ENCODE peak calls at places on chromosomes 12 and 14, in five cellular contexts. I, V, K, W and P are unnamed samples.

GRCh38 chr12:120571299-120571698 is 9.9 kb downstream of the POP5 start:
- DNase-seq in I (no peak), V (no peak), K (no peak), W (no peak), P (no peak)

GRCh38 chr12:10101042-10101579 is 2.3 kb upstream of the CLEC1A start:
- DNase-seq in I (no peak), V (no peak), K (no peak), W (no peak), P (no peak)

GRCh38 chr14:89185919-89186849 is 230.8 kb downstream of the FOXN3 start:
- DNase-seq in I (peak; percentile 17), V (peak; percentile 68), K (no peak), W (no peak), P (no peak)

GRCh38 chr14:104933721-104934379 is 9.2 kb downstream of the PLD4 start:
- DNase-seq in I (no peak), V (no peak), K (no peak), W (no peak), P (no peak)

GRCh38 chr12:75602111-75602510 is 90.7 kb upstream of the KRR1 start:
- DNase-seq in I (no peak), V (no peak), K (no peak), W (no peak), P (no peak)

GRCh38 chr12:18171571-18171970 is 81.6 kb upstream of the RERGL start:
- DNase-seq in I (no peak), V (peak; percentile 73), K (no peak), W (no peak), P (no peak)

GRCh38 chr12:116066381-116067230 is 210.9 kb downstream of the MED13L start:
- DNase-seq in I (peak; percentile 3), V (no peak), K (peak; percentile 18), W (peak; percentile 52), P (peak; percentile 24)

GRCh38 chr12:112537710-112538396 is 119.1 kb downstream of the PTPN11 start:
- DNase-seq in I (no peak), V (no peak), K (no peak), W (no peak), P (no peak)

GRCh38 chr14:72714871-72715214 is 179.1 kb downstream of the DPF3 start:
- DNase-seq in I (no peak), V (no peak), K (no peak), W (no peak), P (no peak)

GRCh38 chr12:14193623-14194022 is 171.9 kb upstream of the ATF7IP start:
- DNase-seq in I (peak; percentile 86), V (no peak), K (no peak), W (no peak), P (no peak)

GRCh38 chr12:97404549-97404948 is 58.1 kb upstream of the RMST start:
- DNase-seq in I (peak; percentile 75), V (peak; percentile 10), K (no peak), W (no peak), P (peak; percentile 21)

GRCh38 chr12:57476162-57476992 is 3.3 kb downstream of the ARHGAP9 start:
- DNase-seq in I (no peak), V (no peak), K (no peak), W (peak; percentile 73), P (no peak)

GRCh38 chr12:7460375-7461259 is 16.7 kb upstream of the CD163L1 start:
- DNase-seq in I (peak; percentile 23), V (peak; percentile 5), K (peak; percentile 18), W (peak; percentile 48), P (peak; percentile 15)

GRCh38 chr14:42437809-42438208 is 831.1 kb downstream of the LRFN5 start:
- DNase-seq in I (no peak), V (no peak), K (no peak), W (no peak), P (no peak)

GRCh38 chr12:6391013-6391412 is 7.1 kb downstream of the LTBR start:
- DNase-seq in I (no peak), V (no peak), K (no peak), W (no peak), P (no peak)

GRCh38 chr12:10221846-10222245 is 9.2 kb downstream of the GABARAPL1 start:
- DNase-seq in I (no peak), V (no peak), K (no peak), W (no peak), P (no peak)

GRCh38 chr14:21220874-21221477 is 48.3 kb downstream of the HNRNPC start:
- DNase-seq in I (no peak), V (no peak), K (no peak), W (no peak), P (no peak)

GRCh38 chr12:28540324-28540714 is 350.1 kb downstream of the CCDC91 start:
- DNase-seq in I (no peak), V (no peak), K (no peak), W (no peak), P (no peak)

GRCh38 chr12:110928700-110929099 is 8.3 kb upstream of the MYL2 start:
- DNase-seq in I (no peak), V (no peak), K (no peak), W (no peak), P (no peak)

GRCh38 chr12:58596381-58596780 is 323.9 kb downstream of the LRIG3 start:
- DNase-seq in I (no peak), V (no peak), K (no peak), W (no peak), P (no peak)

GRCh38 chr12:106284294-106285105 is 18.0 kb upstream of the TCP11L2 start:
- DNase-seq in I (no peak), V (no peak), K (no peak), W (no peak), P (no peak)

GRCh38 chr14:72948481-72949138 is 22.3 kb downstream of the DCAF4 start:
- DNase-seq in I (peak; percentile 33), V (no peak), K (peak; percentile 19), W (peak; percentile 63), P (peak; percentile 55)

GRCh38 chr12:43637116-43637515 is 85.1 kb upstream of the ADAMTS20 start:
- DNase-seq in I (no peak), V (no peak), K (no peak), W (no peak), P (no peak)

GRCh38 chr14:53953828-53954550 is 2.6 kb downstream of the BMP4 start:
- DNase-seq in I (peak; percentile 49), V (no peak), K (no peak), W (no peak), P (no peak)

GRCh38 chr12:70837026-70837425 is 83.5 kb downstream of the PTPRR start:
- DNase-seq in I (no peak), V (no peak), K (no peak), W (no peak), P (no peak)

GRCh38 chr12:51590347-51591019 is 550 bp upstream of the SCN8A start:
- DNase-seq in I (peak; percentile 90), V (no peak), K (peak; percentile 44), W (peak; percentile 67), P (peak; percentile 71)

GRCh38 chr14:96053600-96054381 is 14.6 kb downstream of the C14orf132 start:
- DNase-seq in I (no peak), V (peak; percentile 93), K (no peak), W (no peak), P (no peak)

GRCh38 chr12:121608301-121608700 is 18.0 kb upstream of the ORAI1 start:
- DNase-seq in I (no peak), V (no peak), K (no peak), W (no peak), P (no peak)

GRCh38 chr14:81441626-81442134 is 41.6 kb upstream of the STON2 start:
- DNase-seq in I (no peak), V (no peak), K (no peak), W (no peak), P (no peak)

GRCh38 chr14:50038398-50039119 is 77.8 kb downstream of the VCPKMT start:
- DNase-seq in I (no peak), V (peak; percentile 77), K (no peak), W (no peak), P (no peak)